ENCODE peak calls at places on chromosomes 16 and 17, in seven cellular contexts. P, N, O, A, D, S and W are unnamed samples.

GRCh38 chr16:74607967-74608356 is 1.0 kb upstream of the GLG1 start:
- DNase-seq in A (no peak), D (no peak), S (peak), N (no peak), P (no peak), O (no peak), W (no peak)

GRCh38 chr16:1309888-1310831 is 724 bp downstream of the UBE2I start:
- DNase-seq in A (no peak), S (no peak), N (no peak), D (no peak), P (peak), O (no peak), W (peak)

GRCh38 chr16:75305364-75306101 is 54.1 kb upstream of the BCAR1 start:
- DNase-seq in D (peak), O (peak), S (no peak), A (peak), P (peak), N (no peak), W (peak)

GRCh38 chr17:9645858-9646555 is 690 bp downstream of the USP43 start:
- DNase-seq in S (peak), N (no peak), P (peak), O (no peak), D (no peak), A (peak), W (peak)

GRCh38 chr16:12513057-12513790 is 290.5 kb downstream of the CPPED1 start:
- DNase-seq in A (no peak), N (no peak), P (no peak), O (no peak), S (no peak), D (no peak), W (no peak)

GRCh38 chr17:5864910-5865657 is 205.1 kb upstream of the WSCD1 start:
- DNase-seq in P (peak), D (no peak), O (no peak), N (no peak), A (no peak), S (no peak), W (no peak)

GRCh38 chr17:79129523-79129922 is 54.9 kb downstream of the ENGASE start:
- DNase-seq in P (no peak), D (no peak), S (no peak), O (no peak), A (no peak), N (no peak), W (no peak)

GRCh38 chr16:83433201-83433600 is 374.6 kb upstream of the HSBP1 start:
- DNase-seq in N (no peak), P (no peak), A (no peak), D (no peak), S (no peak), O (no peak), W (no peak)

GRCh38 chr17:15464629-15465028 is 2.8 kb downstream of the CDRT4 start:
- DNase-seq in S (no peak), D (no peak), N (no peak), P (no peak), A (no peak), O (no peak), W (no peak)

GRCh38 chr16:85898521-85899442 is at the start of gene IRF8:
- DNase-seq in N (peak), P (no peak), S (peak), D (peak), O (peak), A (no peak), W (no peak)

GRCh38 chr16:35431829-35432663 is 1972.6 kb downstream of the TP53TG3F start:
- DNase-seq in O (peak), D (no peak), A (peak), N (no peak), P (no peak), S (peak), W (no peak)

GRCh38 chr17:67156269-67157199 is 88.5 kb downstream of the HELZ start:
- DNase-seq in N (no peak), S (peak), D (no peak), P (peak), A (no peak), O (no peak), W (no peak)